ENCODE peak calls at places on chromosome 3, in eight cellular contexts. K is activated naive CD4-positive, alpha-beta T cell treated with anti-CD3 and anti-CD28 coated beads, Interleukin-2, amount 10 ng/mL, durations not matched to agents 7 days and 5 days; G is RPMI7951; Q is globus pallidus; A is ureter; W is activated effector memory CD4-positive, alpha-beta T cell treated with Interleukin-2 at 50 U/mL for 16 hours; H is T-helper 1 cell; R is substantia nigra. Z is an unnamed sample.

GRCh38 chr3:49498655-49499054 is 28.6 kb downstream of the DAG1 start:
- DNase-seq in K (no peak), H (no peak), W (no peak), A (no peak), R (no peak), G (no peak), Q (no peak), Z (no peak)

GRCh38 chr3:108724101-108724500 is 33.1 kb downstream of the RETNLB start:
- DNase-seq in A (no peak), G (no peak), W (no peak), Q (no peak), H (no peak), K (no peak), R (no peak), Z (no peak)

GRCh38 chr3:178706411-178706810 is 170.2 kb downstream of the KCNMB2 start:
- DNase-seq in W (no peak), H (no peak), K (no peak), A (no peak), Q (no peak), R (no peak), G (peak; percentile 13), Z (no peak)

GRCh38 chr3:45582407-45582806 is 12.1 kb upstream of the LIMD1 start:
- DNase-seq in Q (no peak), H (no peak), R (no peak), G (peak; percentile 85), A (no peak), K (no peak), W (no peak), Z (no peak)

GRCh38 chr3:141071681-141072260 is 20.6 kb downstream of the SPSB4 start:
- DNase-seq in A (no peak), H (no peak), W (no peak), Q (no peak), K (no peak), G (no peak), R (no peak), Z (no peak)

GRCh38 chr3:65233561-65233960 is 545.8 kb upstream of the ADAMTS9 start:
- DNase-seq in A (no peak), G (peak; percentile 69), H (no peak), Q (no peak), W (no peak), R (no peak), K (no peak), Z (no peak)

GRCh38 chr3:105093853-105094252 is 272.9 kb upstream of the ALCAM start:
- DNase-seq in H (no peak), G (no peak), W (no peak), Q (no peak), A (no peak), R (no peak), K (no peak), Z (no peak)

GRCh38 chr3:57757642-57758297 is 1.7 kb downstream of the SLMAP start:
- DNase-seq in Q (no peak), W (no peak), R (no peak), A (peak; percentile 44), G (peak; percentile 34), K (no peak), H (no peak), Z (peak; percentile 69)

GRCh38 chr3:16174976-16175901 is 759 bp downstream of the GALNT15 start:
- DNase-seq in H (no peak), W (no peak), A (no peak), Q (peak; percentile 71), G (no peak), R (no peak), K (no peak), Z (no peak)

GRCh38 chr3:169112153-169112892 is 551.2 kb downstream of the MECOM start:
- DNase-seq in Q (no peak), W (no peak), H (no peak), K (no peak), R (no peak), G (peak; percentile 85), A (no peak), Z (no peak)

GRCh38 chr3:157438371-157438735 is 1.7 kb downstream of the PTX3 start:
- DNase-seq in A (no peak), K (no peak), W (no peak), G (peak; percentile 28), H (no peak), Q (no peak), R (no peak), Z (peak; percentile 71)

GRCh38 chr3:52361011-52361410 is 44.9 kb downstream of the DNAH1 start:
- DNase-seq in G (no peak), W (no peak), Q (no peak), K (no peak), R (no peak), H (no peak), A (no peak), Z (no peak)

GRCh38 chr3:5058463-5058862 is 63.6 kb upstream of the ARL8B start:
- DNase-seq in R (no peak), H (no peak), Q (no peak), W (no peak), G (peak; percentile 62), A (no peak), K (no peak), Z (no peak)

GRCh38 chr3:33775363-33775762 is 23.1 kb upstream of the PDCD6IP start:
- DNase-seq in K (no peak), H (no peak), Q (no peak), A (no peak), R (no peak), W (no peak), G (peak; percentile 16), Z (no peak)

GRCh38 chr3:140334105-140334504 is 343.8 kb upstream of the TRIM42 start:
- DNase-seq in A (no peak), W (no peak), R (no peak), G (no peak), K (no peak), H (no peak), Q (no peak), Z (no peak)

GRCh38 chr3:49652218-49652921 is 21.8 kb upstream of the APEH start:
- DNase-seq in R (no peak), G (no peak), H (no peak), K (no peak), W (no peak), Q (no peak), A (no peak), Z (no peak)

GRCh38 chr3:100440895-100441294 is 39.6 kb downstream of the LNP1 start:
- DNase-seq in R (no peak), Q (no peak), K (peak; percentile 30), A (no peak), H (no peak), G (no peak), W (no peak), Z (no peak)

GRCh38 chr3:185253645-185254410 is at the start of gene EHHADH:
- DNase-seq in G (peak; percentile 84), H (peak; percentile 16), W (peak; percentile 30), R (no peak), Q (peak; percentile 37), A (peak; percentile 83), K (peak; percentile 66), Z (peak; percentile 58)

GRCh38 chr3:169945313-169945712 is 21.3 kb upstream of the SEC62 start:
- DNase-seq in A (peak; percentile 51), W (no peak), R (no peak), K (peak; percentile 36), G (peak; percentile 9), H (no peak), Q (no peak), Z (no peak)

GRCh38 chr3:140953028-140953960 is 11.7 kb downstream of the SLC25A36 start:
- DNase-seq in W (no peak), A (no peak), H (no peak), Q (no peak), K (no peak), R (no peak), G (peak; percentile 56), Z (no peak)

GRCh38 chr3:167110906-167111305 is 269.2 kb downstream of the ZBBX start:
- DNase-seq in G (peak; percentile 1), R (no peak), H (no peak), W (no peak), Q (no peak), A (no peak), K (no peak), Z (peak; percentile 11)

GRCh38 chr3:159806412-159806811 is 182.2 kb upstream of the IL12A start:
- DNase-seq in R (no peak), Q (peak; percentile 86), H (no peak), K (no peak), G (no peak), W (no peak), A (no peak), Z (peak; percentile 9)

GRCh38 chr3:70824785-70825184 is 512.3 kb upstream of the MDFIC2 start:
- DNase-seq in K (no peak), R (no peak), G (peak; percentile 95), Q (no peak), A (no peak), H (no peak), W (no peak), Z (no peak)

GRCh38 chr3:52456169-52456799 is 880 bp downstream of the NISCH start:
- DNase-seq in R (no peak), H (no peak), K (no peak), Q (peak; percentile 22), W (no peak), G (peak; percentile 45), A (no peak), Z (peak; percentile 52)

GRCh38 chr3:165254812-165255211 is 58.6 kb upstream of the SLITRK3 start:
- DNase-seq in G (no peak), Q (peak; percentile 11), H (no peak), R (no peak), W (no peak), K (no peak), A (no peak), Z (peak; percentile 50)

GRCh38 chr3:87120850-87121249 is 106.3 kb upstream of the CHMP2B start:
- DNase-seq in K (no peak), A (no peak), W (no peak), G (no peak), R (no peak), Q (no peak), H (no peak), Z (peak; percentile 59)

GRCh38 chr3:128504533-128504915 is 11.5 kb upstream of the GATA2 start:
- DNase-seq in Q (no peak), W (no peak), H (no peak), R (no peak), K (no peak), A (no peak), G (no peak), Z (no peak)

GRCh38 chr3:52831500-52832301 is 1.2 kb upstream of the ITIH4 start:
- DNase-seq in R (no peak), H (no peak), K (no peak), A (peak; percentile 79), W (no peak), Q (no peak), G (peak; percentile 98), Z (no peak)

GRCh38 chr3:173892547-173892946 is 495.0 kb downstream of the NLGN1 start:
- DNase-seq in K (no peak), R (no peak), W (no peak), A (no peak), G (no peak), Q (no peak), H (no peak), Z (no peak)

GRCh38 chr3:10975695-10976234 is 16.8 kb upstream of the SLC6A1 start:
- DNase-seq in A (no peak), W (no peak), G (no peak), R (no peak), H (no peak), K (no peak), Q (no peak), Z (no peak)

GRCh38 chr3:87654184-87654583 is 377.8 kb upstream of the POU1F1 start:
- DNase-seq in R (no peak), Q (no peak), K (no peak), W (no peak), A (no peak), H (no peak), G (no peak), Z (no peak)

GRCh38 chr3:98612587-98612986 is 19.2 kb upstream of the CPOX start:
- DNase-seq in A (no peak), G (peak; percentile 26), R (no peak), Q (no peak), W (no peak), K (no peak), H (no peak), Z (no peak)

GRCh38 chr3:37621771-37622170 is 239.9 kb upstream of the CTDSPL start:
- DNase-seq in W (no peak), K (no peak), A (no peak), R (no peak), Q (no peak), G (no peak), H (no peak), Z (no peak)

GRCh38 chr3:133097214-133097613 is 59.0 kb downstream of the TMEM108 start:
- DNase-seq in H (no peak), K (no peak), Q (no peak), A (no peak), R (no peak), W (no peak), G (peak; percentile 6), Z (no peak)

Z was measured in neural progenitor cell.